ENCODE peak calls at places on chromosome 12, in ten cellular contexts. One of them, this sample, is unnamed.

GRCh38 chr12:49703647-49704137 is 3.5 kb downstream of the FMNL3 start:
- DNase-seq in neural crest cell: no peak
- DNase-seq in A549: no peak
- DNase-seq in T-helper 2 cell: peak; percentile 30
- DNase-seq in WTC11: no peak
- DNase-seq in T-cell: no peak
- DNase-seq in DMS53: no peak
- DNase-seq in effector CD4-positive, alpha-beta T cell: peak; percentile 27
- DNase-seq in activated T-helper 1 cell treated with anti-CD3 and anti-CD28 coated beads, Interleukin-2, amount 50 U/mL, for 16 hours: no peak
- DNase-seq in gastrocnemius medialis: no peak
- DNase-seq in this sample: no peak

GRCh38 chr12:68097386-68097785 is 62.2 kb downstream of the IFNG start:
- DNase-seq in neural crest cell: no peak
- DNase-seq in A549: no peak
- DNase-seq in T-helper 2 cell: no peak
- DNase-seq in WTC11: no peak
- DNase-seq in T-cell: no peak
- DNase-seq in DMS53: no peak
- DNase-seq in effector CD4-positive, alpha-beta T cell: no peak
- DNase-seq in activated T-helper 1 cell treated with anti-CD3 and anti-CD28 coated beads, Interleukin-2, amount 50 U/mL, for 16 hours: no peak
- DNase-seq in gastrocnemius medialis: no peak
- DNase-seq in this sample: peak; percentile 7

GRCh38 chr12:95248095-95248494 is 30.5 kb downstream of the VEZT start:
- DNase-seq in neural crest cell: no peak
- DNase-seq in A549: no peak
- DNase-seq in T-helper 2 cell: no peak
- DNase-seq in WTC11: no peak
- DNase-seq in T-cell: no peak
- DNase-seq in DMS53: no peak
- DNase-seq in effector CD4-positive, alpha-beta T cell: no peak
- DNase-seq in activated T-helper 1 cell treated with anti-CD3 and anti-CD28 coated beads, Interleukin-2, amount 50 U/mL, for 16 hours: no peak
- DNase-seq in gastrocnemius medialis: no peak
- DNase-seq in this sample: no peak

GRCh38 chr12:118459110-118459509 is 82.8 kb downstream of the SUDS3 start:
- DNase-seq in neural crest cell: no peak
- DNase-seq in A549: no peak
- DNase-seq in T-helper 2 cell: no peak
- DNase-seq in WTC11: no peak
- DNase-seq in T-cell: no peak
- DNase-seq in DMS53: no peak
- DNase-seq in effector CD4-positive, alpha-beta T cell: no peak
- DNase-seq in activated T-helper 1 cell treated with anti-CD3 and anti-CD28 coated beads, Interleukin-2, amount 50 U/mL, for 16 hours: no peak
- DNase-seq in gastrocnemius medialis: no peak
- DNase-seq in this sample: no peak

GRCh38 chr12:109445224-109445623 is 31.9 kb downstream of the KCTD10 start:
- DNase-seq in neural crest cell: no peak
- DNase-seq in A549: no peak
- DNase-seq in T-helper 2 cell: no peak
- DNase-seq in WTC11: no peak
- DNase-seq in T-cell: no peak
- DNase-seq in DMS53: no peak
- DNase-seq in effector CD4-positive, alpha-beta T cell: no peak
- DNase-seq in activated T-helper 1 cell treated with anti-CD3 and anti-CD28 coated beads, Interleukin-2, amount 50 U/mL, for 16 hours: no peak
- DNase-seq in gastrocnemius medialis: no peak
- DNase-seq in this sample: peak; percentile 68

GRCh38 chr12:80805106-80805505 is 88.4 kb downstream of the MYF5 start:
- DNase-seq in neural crest cell: no peak
- DNase-seq in A549: no peak
- DNase-seq in T-helper 2 cell: no peak
- DNase-seq in WTC11: no peak
- DNase-seq in T-cell: no peak
- DNase-seq in DMS53: no peak
- DNase-seq in effector CD4-positive, alpha-beta T cell: no peak
- DNase-seq in activated T-helper 1 cell treated with anti-CD3 and anti-CD28 coated beads, Interleukin-2, amount 50 U/mL, for 16 hours: no peak
- DNase-seq in gastrocnemius medialis: no peak
- DNase-seq in this sample: no peak

GRCh38 chr12:89783321-89784060 is 74.9 kb upstream of the ATP2B1 start:
- DNase-seq in neural crest cell: no peak
- DNase-seq in A549: no peak
- DNase-seq in T-helper 2 cell: no peak
- DNase-seq in WTC11: no peak
- DNase-seq in T-cell: no peak
- DNase-seq in DMS53: peak; percentile 11
- DNase-seq in effector CD4-positive, alpha-beta T cell: no peak
- DNase-seq in activated T-helper 1 cell treated with anti-CD3 and anti-CD28 coated beads, Interleukin-2, amount 50 U/mL, for 16 hours: no peak
- DNase-seq in gastrocnemius medialis: no peak
- DNase-seq in this sample: peak; percentile 14

GRCh38 chr12:96425321-96425720 is 25.1 kb upstream of the CDK17 start:
- DNase-seq in neural crest cell: no peak
- DNase-seq in A549: no peak
- DNase-seq in T-helper 2 cell: no peak
- DNase-seq in WTC11: no peak
- DNase-seq in T-cell: no peak
- DNase-seq in DMS53: no peak
- DNase-seq in effector CD4-positive, alpha-beta T cell: no peak
- DNase-seq in activated T-helper 1 cell treated with anti-CD3 and anti-CD28 coated beads, Interleukin-2, amount 50 U/mL, for 16 hours: no peak
- DNase-seq in gastrocnemius medialis: no peak
- DNase-seq in this sample: peak; percentile 83

GRCh38 chr12:26032290-26032689 is 73.8 kb downstream of the RASSF8 start:
- DNase-seq in neural crest cell: no peak
- DNase-seq in A549: no peak
- DNase-seq in T-helper 2 cell: no peak
- DNase-seq in WTC11: no peak
- DNase-seq in T-cell: no peak
- DNase-seq in DMS53: no peak
- DNase-seq in effector CD4-positive, alpha-beta T cell: no peak
- DNase-seq in activated T-helper 1 cell treated with anti-CD3 and anti-CD28 coated beads, Interleukin-2, amount 50 U/mL, for 16 hours: no peak
- DNase-seq in gastrocnemius medialis: no peak
- DNase-seq in this sample: peak; percentile 50

GRCh38 chr12:4809449-4810218 is 89.4 kb downstream of the GALNT8 start:
- DNase-seq in neural crest cell: peak; percentile 25
- DNase-seq in A549: no peak
- DNase-seq in T-helper 2 cell: no peak
- DNase-seq in WTC11: peak; percentile 50
- DNase-seq in T-cell: no peak
- DNase-seq in DMS53: peak; percentile 80
- DNase-seq in effector CD4-positive, alpha-beta T cell: no peak
- DNase-seq in activated T-helper 1 cell treated with anti-CD3 and anti-CD28 coated beads, Interleukin-2, amount 50 U/mL, for 16 hours: no peak
- DNase-seq in gastrocnemius medialis: no peak
- DNase-seq in this sample: no peak

GRCh38 chr12:69511469-69511868 is 41.3 kb downstream of the FRS2 start:
- DNase-seq in neural crest cell: no peak
- DNase-seq in A549: no peak
- DNase-seq in T-helper 2 cell: no peak
- DNase-seq in WTC11: no peak
- DNase-seq in T-cell: no peak
- DNase-seq in DMS53: no peak
- DNase-seq in effector CD4-positive, alpha-beta T cell: no peak
- DNase-seq in activated T-helper 1 cell treated with anti-CD3 and anti-CD28 coated beads, Interleukin-2, amount 50 U/mL, for 16 hours: no peak
- DNase-seq in gastrocnemius medialis: no peak
- DNase-seq in this sample: no peak

GRCh38 chr12:56995930-56996496 is 10.3 kb downstream of the ZBTB39 start:
- DNase-seq in neural crest cell: no peak
- DNase-seq in A549: no peak
- DNase-seq in T-helper 2 cell: no peak
- DNase-seq in WTC11: no peak
- DNase-seq in T-cell: no peak
- DNase-seq in DMS53: no peak
- DNase-seq in effector CD4-positive, alpha-beta T cell: no peak
- DNase-seq in activated T-helper 1 cell treated with anti-CD3 and anti-CD28 coated beads, Interleukin-2, amount 50 U/mL, for 16 hours: no peak
- DNase-seq in gastrocnemius medialis: no peak
- DNase-seq in this sample: no peak

GRCh38 chr12:108689314-108690190 is 41.8 kb downstream of the CORO1C start:
- DNase-seq in neural crest cell: peak; percentile 37
- DNase-seq in A549: no peak
- DNase-seq in T-helper 2 cell: peak; percentile 8
- DNase-seq in WTC11: no peak
- DNase-seq in T-cell: no peak
- DNase-seq in DMS53: peak; percentile 79
- DNase-seq in effector CD4-positive, alpha-beta T cell: no peak
- DNase-seq in activated T-helper 1 cell treated with anti-CD3 and anti-CD28 coated beads, Interleukin-2, amount 50 U/mL, for 16 hours: no peak
- DNase-seq in gastrocnemius medialis: peak; percentile 71
- DNase-seq in this sample: no peak

GRCh38 chr12:25557830-25558436 is 4.8 kb upstream of the LMNTD1 start:
- DNase-seq in neural crest cell: peak; percentile 17
- DNase-seq in A549: peak; percentile 8
- DNase-seq in T-helper 2 cell: no peak
- DNase-seq in WTC11: peak; percentile 12
- DNase-seq in T-cell: no peak
- DNase-seq in DMS53: peak; percentile 100
- DNase-seq in effector CD4-positive, alpha-beta T cell: no peak
- DNase-seq in activated T-helper 1 cell treated with anti-CD3 and anti-CD28 coated beads, Interleukin-2, amount 50 U/mL, for 16 hours: no peak
- DNase-seq in gastrocnemius medialis: no peak
- DNase-seq in this sample: peak; percentile 75

GRCh38 chr12:113306382-113306781 is 28.5 kb downstream of the SLC8B1 start:
- DNase-seq in neural crest cell: no peak
- DNase-seq in A549: no peak
- DNase-seq in T-helper 2 cell: no peak
- DNase-seq in WTC11: no peak
- DNase-seq in T-cell: no peak
- DNase-seq in DMS53: peak; percentile 37
- DNase-seq in effector CD4-positive, alpha-beta T cell: no peak
- DNase-seq in activated T-helper 1 cell treated with anti-CD3 and anti-CD28 coated beads, Interleukin-2, amount 50 U/mL, for 16 hours: no peak
- DNase-seq in gastrocnemius medialis: no peak
- DNase-seq in this sample: peak; percentile 68

GRCh38 chr12:6769681-6770080 is 2.6 kb upstream of the LAG3 start:
- DNase-seq in neural crest cell: no peak
- DNase-seq in A549: no peak
- DNase-seq in T-helper 2 cell: no peak
- DNase-seq in WTC11: no peak
- DNase-seq in T-cell: no peak
- DNase-seq in DMS53: no peak
- DNase-seq in effector CD4-positive, alpha-beta T cell: no peak
- DNase-seq in activated T-helper 1 cell treated with anti-CD3 and anti-CD28 coated beads, Interleukin-2, amount 50 U/mL, for 16 hours: no peak
- DNase-seq in gastrocnemius medialis: no peak
- DNase-seq in this sample: no peak

GRCh38 chr12:91882910-91883309 is 262.7 kb downstream of the BTG1 start:
- DNase-seq in neural crest cell: no peak
- DNase-seq in A549: no peak
- DNase-seq in T-helper 2 cell: no peak
- DNase-seq in WTC11: no peak
- DNase-seq in T-cell: no peak
- DNase-seq in DMS53: no peak
- DNase-seq in effector CD4-positive, alpha-beta T cell: no peak
- DNase-seq in activated T-helper 1 cell treated with anti-CD3 and anti-CD28 coated beads, Interleukin-2, amount 50 U/mL, for 16 hours: no peak
- DNase-seq in gastrocnemius medialis: no peak
- DNase-seq in this sample: no peak

GRCh38 chr12:76549131-76549530 is 10.4 kb downstream of the OSBPL8 start:
- DNase-seq in neural crest cell: no peak
- DNase-seq in A549: no peak
- DNase-seq in T-helper 2 cell: no peak
- DNase-seq in WTC11: no peak
- DNase-seq in T-cell: no peak
- DNase-seq in DMS53: no peak
- DNase-seq in effector CD4-positive, alpha-beta T cell: no peak
- DNase-seq in activated T-helper 1 cell treated with anti-CD3 and anti-CD28 coated beads, Interleukin-2, amount 50 U/mL, for 16 hours: no peak
- DNase-seq in gastrocnemius medialis: no peak
- DNase-seq in this sample: no peak

This sample was measured in PC-3.